ENCODE peak calls at places on chromosome 14, in five cellular contexts. D, I, W, H and J are unnamed samples.

GRCh38 chr14:76919811-76920571 is 93.8 kb downstream of the LRRC74A start:
- DNase-seq in D (peak), I (peak), W (no peak), H (peak), J (peak)

GRCh38 chr14:67358914-67359313 is 690 bp downstream of the ATP6V1D start:
- DNase-seq in D (no peak), I (no peak), W (no peak), H (no peak), J (no peak)

GRCh38 chr14:92334050-92334449 is 11.1 kb downstream of the SLC24A4 start:
- DNase-seq in D (no peak), I (no peak), W (no peak), H (no peak), J (no peak)

GRCh38 chr14:75417674-75418073 is 10.1 kb upstream of the JDP2 start:
- DNase-seq in D (peak), I (no peak), W (no peak), H (no peak), J (no peak)

GRCh38 chr14:33792387-33793368 is 158.2 kb downstream of the EGLN3 start:
- DNase-seq in D (peak), I (peak), W (peak), H (peak), J (peak)

GRCh38 chr14:33711761-33712160 is 239.1 kb downstream of the EGLN3 start:
- DNase-seq in D (no peak), I (peak), W (no peak), H (no peak), J (no peak)

GRCh38 chr14:44989497-44990440 is 27.8 kb downstream of the TOGARAM1 start:
- DNase-seq in D (no peak), I (no peak), W (no peak), H (peak), J (no peak)

GRCh38 chr14:22845103-22845394 is 8.7 kb downstream of the MMP14 start:
- DNase-seq in D (no peak), I (no peak), W (no peak), H (no peak), J (no peak)

GRCh38 chr14:44530482-44530881 is 23.4 kb upstream of the FSCB start:
- DNase-seq in D (no peak), I (no peak), W (no peak), H (no peak), J (no peak)

GRCh38 chr14:102046337-102047278 is 40.2 kb downstream of the HSP90AA1 start:
- DNase-seq in D (peak), I (peak), W (no peak), H (no peak), J (peak)

GRCh38 chr14:63134801-63135200 is 69.4 kb upstream of the RHOJ start:
- DNase-seq in D (peak), I (no peak), W (no peak), H (peak), J (no peak)

GRCh38 chr14:58749066-58749669 is 111.4 kb downstream of the DACT1 start:
- DNase-seq in D (peak), I (no peak), W (peak), H (peak), J (no peak)

GRCh38 chr14:68522510-68523325 is 270.1 kb downstream of the ZFP36L1 start:
- DNase-seq in D (no peak), I (no peak), W (no peak), H (peak), J (no peak)

GRCh38 chr14:99758121-99758871 is 34.9 kb upstream of the EML1 start:
- DNase-seq in D (peak), I (no peak), W (no peak), H (no peak), J (peak)

GRCh38 chr14:76968621-76969063 is 59.9 kb downstream of the IRF2BPL start:
- DNase-seq in D (no peak), I (no peak), W (no peak), H (no peak), J (no peak)

GRCh38 chr14:20327005-20327869 is 5.8 kb downstream of the CCNB1IP1 start:
- DNase-seq in D (peak), I (no peak), W (peak), H (peak), J (no peak)

GRCh38 chr14:104221636-104222375 is 83.4 kb downstream of the KIF26A start:
- DNase-seq in D (no peak), I (peak), W (no peak), H (no peak), J (peak)

GRCh38 chr14:105577339-105577861 is 51.0 kb downstream of the TMEM121 start:
- DNase-seq in D (no peak), I (no peak), W (no peak), H (no peak), J (peak)

GRCh38 chr14:103149351-103149750 is 26.1 kb downstream of the TNFAIP2 start:
- DNase-seq in D (no peak), I (no peak), W (no peak), H (no peak), J (peak)

GRCh38 chr14:50044040-50044651 is 72.2 kb downstream of the VCPKMT start:
- DNase-seq in D (no peak), I (no peak), W (no peak), H (no peak), J (no peak)